ENCODE peak calls at places on chromosomes 16 and 17, in four cellular contexts. One of them, this sample, is unnamed.

GRCh38 chr16:49092704-49093103 is 188.9 kb downstream of the CBLN1 start:
- DNase-seq in GM12878: no peak
- DNase-seq in HepG2: no peak
- DNase-seq in K562: no peak
- DNase-seq in this sample: no peak

GRCh38 chr17:49875690-49876089 is 27.8 kb upstream of the TAC4 start:
- DNase-seq in HepG2: no peak
- DNase-seq in GM12878: no peak
- DNase-seq in K562: no peak
- DNase-seq in this sample: no peak

GRCh38 chr16:67170168-67170947 is at the start of gene NOL3:
- DNase-seq in GM12878: peak
- DNase-seq in K562: peak
- DNase-seq in HepG2: peak
- DNase-seq in this sample: peak

GRCh38 chr17:17694229-17695081 is 13.2 kb downstream of the RAI1 start:
- DNase-seq in GM12878: no peak
- DNase-seq in K562: peak
- DNase-seq in HepG2: peak
- DNase-seq in this sample: peak

GRCh38 chr17:81844327-81844851 is 9.5 kb upstream of the PPP1R27 start:
- DNase-seq in GM12878: no peak
- DNase-seq in HepG2: no peak
- DNase-seq in K562: no peak
- DNase-seq in this sample: no peak

GRCh38 chr16:79337906-79338305 is 262.6 kb downstream of the MAF start:
- DNase-seq in HepG2: no peak
- DNase-seq in GM12878: no peak
- DNase-seq in K562: no peak
- DNase-seq in this sample: no peak

GRCh38 chr16:88768041-88768876 is 16.8 kb downstream of the PIEZO1 start:
- DNase-seq in GM12878: no peak
- DNase-seq in K562: peak
- DNase-seq in HepG2: no peak
- DNase-seq in this sample: no peak

GRCh38 chr17:46061435-46061834 is 62.4 kb downstream of the STH start:
- DNase-seq in HepG2: no peak
- DNase-seq in GM12878: no peak
- DNase-seq in K562: peak
- DNase-seq in this sample: peak

GRCh38 chr16:84307209-84307954 is 12.7 kb downstream of the WFDC1 start:
- DNase-seq in GM12878: no peak
- DNase-seq in K562: no peak
- DNase-seq in HepG2: no peak
- DNase-seq in this sample: no peak

GRCh38 chr16:31428277-31428597 is at the start of gene COX6A2:
- DNase-seq in K562: no peak
- DNase-seq in GM12878: no peak
- DNase-seq in HepG2: no peak
- DNase-seq in this sample: no peak

GRCh38 chr17:71380535-71380934 is 740.3 kb upstream of the SOX9 start:
- DNase-seq in HepG2: no peak
- DNase-seq in GM12878: no peak
- DNase-seq in K562: no peak
- DNase-seq in this sample: no peak

GRCh38 chr17:7413346-7413985 is 5.8 kb downstream of the NLGN2 start:
- DNase-seq in GM12878: no peak
- DNase-seq in HepG2: no peak
- DNase-seq in K562: no peak
- DNase-seq in this sample: no peak

GRCh38 chr17:75340636-75341035 is 51.4 kb upstream of the SLC25A19 start:
- DNase-seq in HepG2: no peak
- DNase-seq in K562: peak
- DNase-seq in GM12878: no peak
- DNase-seq in this sample: no peak

GRCh38 chr16:85503642-85504224 is 109.4 kb upstream of the GSE1 start:
- DNase-seq in K562: no peak
- DNase-seq in GM12878: no peak
- DNase-seq in HepG2: no peak
- DNase-seq in this sample: no peak

GRCh38 chr16:77736879-77737278 is 14.6 kb downstream of the NUDT7 start:
- DNase-seq in HepG2: peak
- DNase-seq in GM12878: no peak
- DNase-seq in K562: no peak
- DNase-seq in this sample: no peak

GRCh38 chr17:49003557-49004511 is 6.6 kb downstream of the IGF2BP1 start:
- DNase-seq in K562: peak
- DNase-seq in HepG2: no peak
- DNase-seq in GM12878: no peak
- DNase-seq in this sample: no peak

GRCh38 chr16:58057784-58058183 is 32.2 kb downstream of the MMP15 start:
- DNase-seq in K562: no peak
- DNase-seq in GM12878: no peak
- DNase-seq in HepG2: no peak
- DNase-seq in this sample: no peak

GRCh38 chr17:21278304-21279197 is 6.0 kb upstream of the MAP2K3 start:
- DNase-seq in K562: no peak
- DNase-seq in HepG2: no peak
- DNase-seq in GM12878: no peak
- DNase-seq in this sample: no peak

GRCh38 chr16:84630009-84630408 is 12.1 kb upstream of the COTL1 start:
- DNase-seq in K562: no peak
- DNase-seq in HepG2: no peak
- DNase-seq in GM12878: no peak
- DNase-seq in this sample: no peak

GRCh38 chr17:68424188-68424587 is 33.1 kb downstream of the WIPI1 start:
- DNase-seq in HepG2: no peak
- DNase-seq in K562: no peak
- DNase-seq in GM12878: no peak
- DNase-seq in this sample: no peak

GRCh38 chr16:19210175-19210924 is 42.3 kb downstream of the SYT17 start:
- DNase-seq in HepG2: no peak
- DNase-seq in GM12878: peak
- DNase-seq in K562: no peak
- DNase-seq in this sample: no peak

GRCh38 chr17:41600318-41600717 is 12.2 kb downstream of the KRT16 start:
- DNase-seq in HepG2: no peak
- DNase-seq in GM12878: no peak
- DNase-seq in K562: no peak
- DNase-seq in this sample: no peak

GRCh38 chr17:14553847-14554246 is 253.0 kb downstream of the HS3ST3B1 start:
- DNase-seq in K562: no peak
- DNase-seq in HepG2: no peak
- DNase-seq in GM12878: no peak
- DNase-seq in this sample: no peak

GRCh38 chr17:5031365-5032082 is 3.7 kb downstream of the SLC52A1 start:
- DNase-seq in GM12878: peak
- DNase-seq in HepG2: peak
- DNase-seq in K562: peak
- DNase-seq in this sample: peak

GRCh38 chr17:3922765-3923164 is 6.5 kb upstream of the P2RX1 start:
- DNase-seq in K562: no peak
- DNase-seq in HepG2: no peak
- DNase-seq in GM12878: no peak
- DNase-seq in this sample: no peak

GRCh38 chr17:19629449-19629848 is 19.1 kb upstream of the ALDH3A2 start:
- DNase-seq in HepG2: no peak
- DNase-seq in GM12878: no peak
- DNase-seq in K562: no peak
- DNase-seq in this sample: no peak

GRCh38 chr16:30764816-30765465 is 2.8 kb downstream of the RNF40 start:
- DNase-seq in HepG2: no peak
- DNase-seq in GM12878: no peak
- DNase-seq in K562: no peak
- DNase-seq in this sample: no peak

GRCh38 chr16:88382491-88383400 is at the start of gene ZNF469:
- DNase-seq in GM12878: no peak
- DNase-seq in HepG2: no peak
- DNase-seq in K562: no peak
- DNase-seq in this sample: peak

GRCh38 chr17:74372426-74372825 is 5.1 kb downstream of the GPR142 start:
- DNase-seq in K562: no peak
- DNase-seq in GM12878: no peak
- DNase-seq in HepG2: no peak
- DNase-seq in this sample: no peak

GRCh38 chr17:17971431-17972125 is 622 bp downstream of the TOM1L2 start:
- DNase-seq in K562: no peak
- DNase-seq in HepG2: no peak
- DNase-seq in GM12878: no peak
- DNase-seq in this sample: no peak

GRCh38 chr17:17231621-17232302 is 5.2 kb downstream of the FLCN start:
- DNase-seq in K562: no peak
- DNase-seq in GM12878: no peak
- DNase-seq in HepG2: no peak
- DNase-seq in this sample: no peak

GRCh38 chr16:50702725-50703124 is 9.3 kb downstream of the NOD2 start:
- DNase-seq in K562: no peak
- DNase-seq in GM12878: no peak
- DNase-seq in HepG2: no peak
- DNase-seq in this sample: no peak
- TF ChIP-seq SP1 in K562: no peak
- TF ChIP-seq SP1 in GM12878: no peak
- TF ChIP-seq SP1 in HepG2: no peak
- TF ChIP-seq SP1 in this sample: no peak

DNA sequence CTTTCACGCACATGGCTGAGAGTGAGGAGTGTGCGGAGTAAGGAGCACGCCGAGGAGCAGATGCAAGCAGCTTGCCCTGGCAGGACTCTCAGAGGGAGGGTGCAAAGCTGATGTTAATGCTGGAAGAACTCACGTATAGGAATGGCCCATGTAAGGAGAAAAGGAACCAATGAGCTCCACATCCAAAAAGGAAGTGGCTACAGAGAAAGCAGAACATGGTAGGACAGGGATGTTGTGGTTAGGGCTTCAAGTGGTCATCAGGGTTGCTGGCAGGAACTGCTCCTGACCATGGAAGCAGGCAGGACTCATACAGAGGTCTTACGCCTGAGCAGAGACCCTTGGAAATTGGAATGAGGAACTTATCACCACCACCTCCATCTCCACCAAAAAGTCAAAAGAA is 5.2 kb downstream of the MYO1D start:
- DNase-seq in GM12878: no peak
- DNase-seq in K562: no peak
- DNase-seq in HepG2: no peak
- DNase-seq in this sample: no peak
- TF ChIP-seq FOXM1 in GM12878: no peak
- TF ChIP-seq FOXM1 in K562: no peak
- TF ChIP-seq FOXM1 in HepG2: no peak
- TF ChIP-seq FOXM1 in this sample: no peak

GRCh38 chr17:55420067-55420775 is 1.4 kb downstream of the MMD start:
- DNase-seq in K562: no peak
- DNase-seq in HepG2: no peak
- DNase-seq in GM12878: no peak
- DNase-seq in this sample: no peak
- TF ChIP-seq SP1 in K562: no peak
- TF ChIP-seq SP1 in HepG2: no peak
- TF ChIP-seq SP1 in GM12878: no peak
- TF ChIP-seq SP1 in this sample: no peak

GRCh38 chr17:38336838-38337237 is 6.9 kb downstream of the GPR179 start:
- DNase-seq in GM12878: no peak
- DNase-seq in K562: no peak
- DNase-seq in HepG2: no peak
- DNase-seq in this sample: no peak

GRCh38 chr17:38338535-38338934 is 5.2 kb downstream of the GPR179 start:
- DNase-seq in K562: no peak
- DNase-seq in HepG2: no peak
- DNase-seq in GM12878: no peak
- DNase-seq in this sample: no peak

GRCh38 chr17:38341035-38341721 is 2.6 kb downstream of the GPR179 start:
- DNase-seq in GM12878: no peak
- DNase-seq in K562: no peak
- DNase-seq in HepG2: peak
- DNase-seq in this sample: peak

GRCh38 chr17:38339891-38340290 is 3.9 kb downstream of the GPR179 start:
- DNase-seq in HepG2: no peak
- DNase-seq in GM12878: no peak
- DNase-seq in K562: no peak
- DNase-seq in this sample: no peak

DNA sequence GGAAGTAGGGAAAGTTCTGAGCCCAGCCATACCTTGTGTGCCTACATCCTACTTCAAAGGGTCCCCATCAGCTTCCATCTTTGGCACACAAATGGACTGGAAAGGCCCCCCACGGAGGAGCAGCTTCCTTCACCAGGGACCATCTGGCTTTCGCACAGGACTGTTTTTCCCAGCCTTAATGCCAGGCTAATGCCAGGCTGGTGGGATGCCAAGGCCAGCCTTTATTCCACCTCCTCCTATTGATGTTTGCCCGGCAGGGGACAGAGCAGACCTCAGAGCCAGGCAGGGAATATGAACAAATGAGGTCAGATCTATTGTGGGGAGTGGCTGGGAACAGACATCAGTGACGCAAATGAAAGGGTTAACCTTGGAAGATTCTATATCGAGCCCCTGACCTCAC is 5.7 kb downstream of the GPR179 start:
- DNase-seq in K562: no peak
- DNase-seq in GM12878: no peak
- DNase-seq in HepG2: no peak
- DNase-seq in this sample: no peak
- TF ChIP-seq FOXM1 in K562: no peak
- TF ChIP-seq FOXM1 in GM12878: no peak
- TF ChIP-seq FOXM1 in HepG2: no peak
- TF ChIP-seq FOXM1 in this sample: no peak

DNA sequence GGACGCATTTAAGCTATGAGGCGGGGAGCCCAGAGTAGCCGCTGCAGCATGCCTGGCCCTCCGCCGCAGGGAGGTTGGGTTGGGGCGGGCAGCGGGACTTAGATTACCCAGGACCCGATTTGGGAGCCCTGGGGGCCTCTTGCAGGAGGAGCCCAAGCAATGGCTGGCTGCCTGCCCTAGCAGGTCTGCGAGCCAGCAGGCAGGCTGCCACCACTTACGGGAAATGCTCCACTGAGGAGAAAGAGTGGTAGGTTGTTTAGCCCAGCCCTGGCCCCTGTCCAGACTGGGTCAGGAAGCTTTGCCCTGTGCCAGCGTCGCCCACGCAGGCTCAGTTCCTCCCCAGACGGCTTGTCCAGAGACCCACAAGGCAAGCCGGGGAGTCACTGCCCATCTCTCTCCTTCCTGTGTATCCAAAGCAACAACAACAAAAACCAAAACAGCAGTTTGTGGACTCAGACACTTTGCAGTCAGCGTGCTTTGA is 10.3 kb upstream of the TVP23A start:
- DNase-seq in K562: no peak
- DNase-seq in HepG2: no peak
- DNase-seq in GM12878: no peak
- DNase-seq in this sample: no peak
- TF ChIP-seq SP1 in K562: no peak
- TF ChIP-seq SP1 in HepG2: no peak
- TF ChIP-seq SP1 in GM12878: no peak
- TF ChIP-seq SP1 in this sample: no peak